ENCODE peak calls at places on chromosomes 7 and 10, in ten cellular contexts. P is GM20000; C is A549; E is HFFc6; R is coronary artery; A is activated T-helper 1 cell treated with anti-CD3 and anti-CD28 coated beads, Interleukin-12 subunit alpha, Interleukin-12 subunit beta, Interleukin-2, Interleukin-4 antibody, amounts not matched to agents 30 ng/mL and 10 ng/mL and 1 ng/mL, durations not matched to agents 14 hours and 24 hours and 36 hours; Y is NCI-H1694; D is T1000; H is activated T-cell treated with anti-CD3 and anti-CD28 coated beads, Interleukin-2, amount 50 U/mL, for 72 hours; M is activated CD4-positive, CD25-positive, alpha-beta regulatory T cell treated with anti-CD3 and anti-CD28 coated beads, Interleukin-2, amount 50 U/mL, for 72 hours. L is an unnamed sample.

GRCh38 chr7:90216080-90216674 is 4.6 kb downstream of the STEAP2 start:
- DNase-seq in E (no peak), C (no peak), R (no peak), P (no peak), D (no peak), Y (no peak), A (no peak), M (no peak), H (no peak), L (no peak)

GRCh38 chr7:106584914-106585759 is 75.8 kb downstream of the CCDC71L start:
- DNase-seq in A (no peak), H (no peak), P (no peak), C (no peak), Y (no peak), D (no peak), R (no peak), E (no peak), M (no peak), L (no peak)

GRCh38 chr7:36659638-36660341 is 64.5 kb downstream of the AOAH start:
- DNase-seq in H (no peak), E (no peak), A (no peak), D (no peak), M (no peak), Y (no peak), C (no peak), P (no peak), R (no peak), L (no peak)

GRCh38 chr7:2148189-2148588 is 84.6 kb downstream of the MAD1L1 start:
- DNase-seq in D (no peak), A (no peak), R (no peak), H (no peak), E (no peak), Y (no peak), C (no peak), P (no peak), M (no peak), L (no peak)

GRCh38 chr10:112835933-112836564 is 114.0 kb upstream of the TCF7L2 start:
- DNase-seq in D (no peak), H (no peak), Y (no peak), C (no peak), E (no peak), A (no peak), R (no peak), M (no peak), P (no peak), L (no peak)

GRCh38 chr10:44680764-44681163 is 230.4 kb upstream of the TMEM72 start:
- DNase-seq in Y (no peak), H (no peak), R (no peak), M (no peak), D (no peak), E (no peak), C (no peak), A (no peak), P (no peak), L (no peak)

GRCh38 chr7:7851381-7851780 is 117.2 kb upstream of the GLCCI1 start:
- DNase-seq in M (no peak), E (no peak), H (no peak), C (no peak), P (no peak), Y (no peak), R (no peak), A (no peak), D (no peak), L (no peak)

GRCh38 chr10:88039496-88040200 is 176.2 kb downstream of the PTEN start:
- DNase-seq in M (no peak), A (no peak), P (no peak), E (peak; percentile 16), Y (no peak), H (no peak), D (no peak), C (peak; percentile 32), R (no peak), L (no peak)

GRCh38 chr7:106521115-106521514 is 139.8 kb downstream of the CCDC71L start:
- DNase-seq in C (no peak), M (no peak), R (no peak), A (no peak), D (no peak), Y (no peak), H (no peak), P (peak; percentile 18), E (no peak), L (no peak)

GRCh38 chr10:100043796-100044195 is 34.0 kb upstream of the DNMBP start:
- DNase-seq in R (peak; percentile 79), Y (no peak), A (no peak), C (no peak), D (no peak), E (peak; percentile 25), M (no peak), H (no peak), P (no peak), L (no peak)

GRCh38 chr7:23422904-23423303 is 47.4 kb downstream of the IGF2BP3 start:
- DNase-seq in P (no peak), A (no peak), E (no peak), H (no peak), R (no peak), Y (no peak), M (no peak), C (no peak), D (no peak), L (no peak)

GRCh38 chr7:15557686-15558085 is 4.1 kb downstream of the AGMO start:
- DNase-seq in C (no peak), A (no peak), H (no peak), R (no peak), M (no peak), D (no peak), P (no peak), E (no peak), Y (no peak), L (no peak)

GRCh38 chr7:131007439-131008330 is 273.7 kb upstream of the KLF14 start:
- DNase-seq in E (peak; percentile 74), M (no peak), H (peak; percentile 65), C (peak; percentile 93), A (peak; percentile 53), R (no peak), Y (no peak), P (peak; percentile 40), D (no peak), L (peak; percentile 36)

GRCh38 chr10:126058507-126058906 is 162.1 kb downstream of the FANK1 start:
- DNase-seq in P (no peak), H (no peak), R (no peak), C (no peak), Y (no peak), A (no peak), M (no peak), E (no peak), D (no peak), L (no peak)

GRCh38 chr10:6013413-6014192 is 36.3 kb upstream of the IL15RA start:
- DNase-seq in E (no peak), A (no peak), H (no peak), R (no peak), D (no peak), C (no peak), M (no peak), Y (no peak), P (no peak), L (no peak)

GRCh38 chr7:79820387-79820786 is 314.2 kb upstream of the GNAI1 start:
- DNase-seq in M (no peak), R (no peak), H (no peak), P (no peak), D (no peak), E (peak; percentile 26), Y (peak; percentile 80), A (no peak), C (no peak), L (peak; percentile 56)

GRCh38 chr10:69446229-69446628 is 5.0 kb upstream of the TSPAN15 start:
- DNase-seq in R (no peak), M (no peak), Y (no peak), A (no peak), C (peak; percentile 80), E (no peak), H (no peak), D (no peak), P (no peak), L (no peak)

GRCh38 chr10:61901829-61902447 is 439 bp downstream of the ARID5B start:
- DNase-seq in D (no peak), C (peak; percentile 31), Y (no peak), P (no peak), E (no peak), M (no peak), A (no peak), H (peak; percentile 9), R (peak; percentile 78), L (no peak)

GRCh38 chr10:79886345-79886744 is 59.8 kb downstream of the NUTM2E start:
- DNase-seq in P (no peak), E (no peak), Y (no peak), M (no peak), A (no peak), C (no peak), R (no peak), D (no peak), H (no peak), L (no peak)

GRCh38 chr7:116227678-116228239 is 17.4 kb downstream of the TES start:
- DNase-seq in E (peak; percentile 72), D (no peak), Y (no peak), A (no peak), H (no peak), P (no peak), R (no peak), C (no peak), M (no peak), L (peak; percentile 76)

GRCh38 chr7:43296306-43296705 is 183.9 kb downstream of the HECW1 start:
- DNase-seq in Y (no peak), P (no peak), C (peak; percentile 7), D (no peak), A (no peak), H (no peak), E (no peak), M (no peak), R (no peak), L (no peak)

GRCh38 chr7:55288070-55288824 is 76.9 kb upstream of the LANCL2 start:
- DNase-seq in A (no peak), D (no peak), E (peak; percentile 11), Y (peak; percentile 94), C (no peak), M (no peak), P (no peak), H (no peak), R (no peak), L (no peak)

GRCh38 chr7:113410791-113411190 is 292.4 kb upstream of the SMIM30 start:
- DNase-seq in H (no peak), E (no peak), C (no peak), R (no peak), M (no peak), A (no peak), Y (no peak), D (no peak), P (no peak), L (no peak)

GRCh38 chr7:19587291-19587690 is 121.5 kb downstream of the POLR1F start:
- DNase-seq in P (no peak), R (no peak), C (peak; percentile 19), M (no peak), A (no peak), Y (no peak), H (no peak), E (no peak), D (no peak), L (no peak)

GRCh38 chr10:24255907-24256306 is 47.0 kb downstream of the KIAA1217 start:
- DNase-seq in R (no peak), E (no peak), P (no peak), C (no peak), M (no peak), H (no peak), A (no peak), D (no peak), Y (peak; percentile 6), L (no peak)

GRCh38 chr10:61744469-61744868 is 81.7 kb downstream of the CABCOCO1 start:
- DNase-seq in M (no peak), H (no peak), E (no peak), A (no peak), C (peak; percentile 26), R (no peak), Y (no peak), D (no peak), P (no peak), L (no peak)

GRCh38 chr7:142413280-142414000 is 155.6 kb upstream of the PRSS58 start:
- DNase-seq in P (no peak), A (no peak), Y (no peak), C (no peak), R (no peak), E (no peak), M (no peak), H (no peak), D (no peak), L (no peak)

GRCh38 chr7:98922392-98923107 is 44.2 kb downstream of the TRRAP start:
- DNase-seq in R (no peak), H (no peak), D (peak; percentile 7), E (no peak), M (no peak), Y (no peak), A (no peak), C (peak; percentile 44), P (no peak), L (peak; percentile 27)